ENCODE peak calls at places on chromosomes 7 and 10, in ten cellular contexts. One of them, this sample, is unnamed. For H3K4me1, the result is how much of the 10 kb centered on the place peaks cover.

GRCh38 chr7:123735539-123735938 is 13.3 kb downstream of the WASL start:
- DNase-seq in A549: no peak
- DNase-seq in tibial nerve: no peak
- DNase-seq in mammary epithelial cell: no peak
- DNase-seq in GM12878: no peak
- DNase-seq in GM23248: no peak
- DNase-seq in stomach: no peak
- DNase-seq in breast epithelium: no peak
- DNase-seq in CD8-positive, alpha-beta T cell: no peak
- DNase-seq in right lobe of liver: no peak
- DNase-seq in this sample: no peak

GRCh38 chr10:114996542-114996941 is 58.5 kb downstream of the TRUB1 start:
- DNase-seq in CD8-positive, alpha-beta T cell: no peak
- DNase-seq in A549: no peak
- DNase-seq in right lobe of liver: no peak
- DNase-seq in mammary epithelial cell: no peak
- DNase-seq in tibial nerve: no peak
- DNase-seq in GM23248: peak
- DNase-seq in stomach: no peak
- DNase-seq in GM12878: no peak
- DNase-seq in breast epithelium: no peak
- DNase-seq in this sample: no peak

GRCh38 chr7:106071356-106071998 is 40.6 kb downstream of the SYPL1 start:
- DNase-seq in A549: no peak
- DNase-seq in GM12878: peak
- DNase-seq in mammary epithelial cell: no peak
- DNase-seq in breast epithelium: peak
- DNase-seq in tibial nerve: no peak
- DNase-seq in right lobe of liver: no peak
- DNase-seq in CD8-positive, alpha-beta T cell: peak
- DNase-seq in stomach: peak
- DNase-seq in GM23248: no peak
- DNase-seq in this sample: peak

GRCh38 chr10:96017227-96017687 is 26.1 kb upstream of the CCNJ start:
- DNase-seq in breast epithelium: no peak
- DNase-seq in stomach: no peak
- DNase-seq in GM23248: peak
- DNase-seq in tibial nerve: peak
- DNase-seq in CD8-positive, alpha-beta T cell: no peak
- DNase-seq in GM12878: peak
- DNase-seq in mammary epithelial cell: peak
- DNase-seq in A549: peak
- DNase-seq in right lobe of liver: no peak
- DNase-seq in this sample: peak

GRCh38 chr7:5695037-5695708 is 86.3 kb downstream of the RNF216 start:
- DNase-seq in mammary epithelial cell: peak
- DNase-seq in GM12878: peak
- DNase-seq in A549: no peak
- DNase-seq in breast epithelium: peak
- DNase-seq in stomach: no peak
- DNase-seq in CD8-positive, alpha-beta T cell: peak
- DNase-seq in tibial nerve: no peak
- DNase-seq in right lobe of liver: no peak
- DNase-seq in GM23248: peak
- DNase-seq in this sample: no peak

GRCh38 chr7:107387573-107388219 is 82.2 kb upstream of the GPR22 start:
- DNase-seq in stomach: no peak
- DNase-seq in right lobe of liver: no peak
- DNase-seq in CD8-positive, alpha-beta T cell: no peak
- DNase-seq in breast epithelium: no peak
- DNase-seq in A549: no peak
- DNase-seq in mammary epithelial cell: no peak
- DNase-seq in GM12878: no peak
- DNase-seq in tibial nerve: no peak
- DNase-seq in GM23248: peak
- DNase-seq in this sample: no peak

GRCh38 chr7:77561354-77561753 is 24.3 kb downstream of the PTPN12 start:
- DNase-seq in tibial nerve: no peak
- DNase-seq in GM23248: no peak
- DNase-seq in A549: no peak
- DNase-seq in right lobe of liver: no peak
- DNase-seq in GM12878: peak
- DNase-seq in mammary epithelial cell: no peak
- DNase-seq in stomach: no peak
- DNase-seq in CD8-positive, alpha-beta T cell: no peak
- DNase-seq in breast epithelium: no peak
- DNase-seq in this sample: no peak

GRCh38 chr10:92291610-92291859 is 568 bp downstream of the MARCHF5 start:
- DNase-seq in A549: no peak
- DNase-seq in mammary epithelial cell: no peak
- DNase-seq in breast epithelium: no peak
- DNase-seq in right lobe of liver: no peak
- DNase-seq in GM23248: no peak
- DNase-seq in tibial nerve: peak
- DNase-seq in CD8-positive, alpha-beta T cell: no peak
- DNase-seq in GM12878: no peak
- DNase-seq in stomach: no peak
- DNase-seq in this sample: no peak

GRCh38 chr7:55555160-55555559 is 17.1 kb downstream of the VOPP1 start:
- DNase-seq in CD8-positive, alpha-beta T cell: no peak
- DNase-seq in tibial nerve: no peak
- DNase-seq in mammary epithelial cell: no peak
- DNase-seq in right lobe of liver: no peak
- DNase-seq in stomach: no peak
- DNase-seq in GM23248: no peak
- DNase-seq in breast epithelium: no peak
- DNase-seq in GM12878: no peak
- DNase-seq in A549: no peak
- DNase-seq in this sample: no peak

GRCh38 chr7:55557666-55558188 is 14.6 kb downstream of the VOPP1 start:
- DNase-seq in mammary epithelial cell: no peak
- DNase-seq in GM23248: no peak
- DNase-seq in A549: no peak
- DNase-seq in CD8-positive, alpha-beta T cell: peak
- DNase-seq in breast epithelium: no peak
- DNase-seq in right lobe of liver: no peak
- DNase-seq in GM12878: peak
- DNase-seq in stomach: no peak
- DNase-seq in tibial nerve: no peak
- DNase-seq in this sample: no peak

GRCh38 chr7:55554055-55554454 is 18.2 kb downstream of the VOPP1 start:
- DNase-seq in A549: no peak
- DNase-seq in GM12878: no peak
- DNase-seq in mammary epithelial cell: no peak
- DNase-seq in CD8-positive, alpha-beta T cell: no peak
- DNase-seq in stomach: no peak
- DNase-seq in right lobe of liver: no peak
- DNase-seq in breast epithelium: no peak
- DNase-seq in GM23248: no peak
- DNase-seq in tibial nerve: no peak
- DNase-seq in this sample: no peak

GRCh38 chr7:55556031-55556430 is 16.3 kb downstream of the VOPP1 start:
- DNase-seq in tibial nerve: no peak
- DNase-seq in right lobe of liver: no peak
- DNase-seq in CD8-positive, alpha-beta T cell: peak
- DNase-seq in GM23248: no peak
- DNase-seq in mammary epithelial cell: no peak
- DNase-seq in breast epithelium: no peak
- DNase-seq in GM12878: no peak
- DNase-seq in stomach: no peak
- DNase-seq in A549: no peak
- DNase-seq in this sample: no peak

DNA sequence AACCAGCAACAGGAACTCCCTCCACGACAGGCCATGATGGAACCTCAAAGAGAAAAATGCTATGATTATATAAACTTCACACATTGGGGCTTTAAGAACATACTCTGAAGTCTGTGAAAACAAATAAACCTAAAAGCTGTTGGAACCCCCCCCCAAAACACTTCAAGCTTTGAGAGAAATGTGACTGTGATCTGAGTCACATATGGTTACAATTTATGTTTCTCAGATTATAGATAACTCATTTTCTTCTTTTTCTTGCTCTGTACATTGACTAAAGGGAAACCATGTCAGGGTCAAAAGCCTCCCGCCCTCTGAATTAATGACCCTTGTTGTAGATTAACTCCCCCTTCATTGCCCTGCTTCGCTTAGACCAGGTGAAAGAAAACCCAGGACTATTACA is 15.8 kb downstream of the VOPP1 start:
- DNase-seq in tibial nerve: no peak
- DNase-seq in A549: no peak
- DNase-seq in right lobe of liver: no peak
- DNase-seq in GM23248: no peak
- DNase-seq in breast epithelium: no peak
- DNase-seq in mammary epithelial cell: no peak
- DNase-seq in stomach: no peak
- DNase-seq in CD8-positive, alpha-beta T cell: no peak
- DNase-seq in GM12878: no peak
- DNase-seq in this sample: no peak
- H3K4me1 ChIP-seq in tibial nerve: under half
- H3K4me1 ChIP-seq in A549: under half
- H3K4me1 ChIP-seq in right lobe of liver: under half
- H3K4me1 ChIP-seq in GM23248: under half
- H3K4me1 ChIP-seq in breast epithelium: under half
- H3K4me1 ChIP-seq in mammary epithelial cell: under half
- H3K4me1 ChIP-seq in stomach: under half
- H3K4me1 ChIP-seq in CD8-positive, alpha-beta T cell: under half
- H3K4me1 ChIP-seq in GM12878: half or more
- H3K4me1 ChIP-seq in this sample: under half

GRCh38 chr10:18437486-18437885 is 213.9 kb downstream of the NSUN6 start:
- DNase-seq in tibial nerve: no peak
- DNase-seq in CD8-positive, alpha-beta T cell: no peak
- DNase-seq in GM12878: no peak
- DNase-seq in mammary epithelial cell: no peak
- DNase-seq in GM23248: peak
- DNase-seq in A549: no peak
- DNase-seq in stomach: no peak
- DNase-seq in breast epithelium: no peak
- DNase-seq in right lobe of liver: no peak
- DNase-seq in this sample: peak
- H3K27ac ChIP-seq in tibial nerve: no peak
- H3K27ac ChIP-seq in CD8-positive, alpha-beta T cell: no peak
- H3K27ac ChIP-seq in GM12878: no peak
- H3K27ac ChIP-seq in mammary epithelial cell: no peak
- H3K27ac ChIP-seq in GM23248: no peak
- H3K27ac ChIP-seq in A549: no peak
- H3K27ac ChIP-seq in stomach: no peak
- H3K27ac ChIP-seq in breast epithelium: no peak
- H3K27ac ChIP-seq in right lobe of liver: no peak
- H3K27ac ChIP-seq in this sample: no peak

GRCh38 chr7:99120503-99120902 is 23.4 kb downstream of the SMURF1 start:
- DNase-seq in mammary epithelial cell: no peak
- DNase-seq in CD8-positive, alpha-beta T cell: no peak
- DNase-seq in right lobe of liver: no peak
- DNase-seq in tibial nerve: no peak
- DNase-seq in GM12878: no peak
- DNase-seq in stomach: no peak
- DNase-seq in A549: no peak
- DNase-seq in GM23248: peak
- DNase-seq in breast epithelium: no peak
- DNase-seq in this sample: no peak

GRCh38 chr7:99123571-99124033 is 20.3 kb downstream of the SMURF1 start:
- DNase-seq in stomach: no peak
- DNase-seq in GM23248: peak
- DNase-seq in right lobe of liver: no peak
- DNase-seq in A549: peak
- DNase-seq in GM12878: no peak
- DNase-seq in tibial nerve: no peak
- DNase-seq in breast epithelium: peak
- DNase-seq in mammary epithelial cell: peak
- DNase-seq in CD8-positive, alpha-beta T cell: no peak
- DNase-seq in this sample: no peak

GRCh38 chr7:99120916-99121315 is 23.0 kb downstream of the SMURF1 start:
- DNase-seq in GM12878: no peak
- DNase-seq in mammary epithelial cell: no peak
- DNase-seq in breast epithelium: no peak
- DNase-seq in stomach: no peak
- DNase-seq in GM23248: peak
- DNase-seq in A549: no peak
- DNase-seq in right lobe of liver: no peak
- DNase-seq in tibial nerve: no peak
- DNase-seq in CD8-positive, alpha-beta T cell: no peak
- DNase-seq in this sample: no peak

GRCh38 chr7:99122762-99123161 is 21.1 kb downstream of the SMURF1 start:
- DNase-seq in right lobe of liver: no peak
- DNase-seq in mammary epithelial cell: no peak
- DNase-seq in tibial nerve: no peak
- DNase-seq in breast epithelium: no peak
- DNase-seq in stomach: no peak
- DNase-seq in GM23248: no peak
- DNase-seq in CD8-positive, alpha-beta T cell: no peak
- DNase-seq in A549: no peak
- DNase-seq in GM12878: no peak
- DNase-seq in this sample: no peak

DNA sequence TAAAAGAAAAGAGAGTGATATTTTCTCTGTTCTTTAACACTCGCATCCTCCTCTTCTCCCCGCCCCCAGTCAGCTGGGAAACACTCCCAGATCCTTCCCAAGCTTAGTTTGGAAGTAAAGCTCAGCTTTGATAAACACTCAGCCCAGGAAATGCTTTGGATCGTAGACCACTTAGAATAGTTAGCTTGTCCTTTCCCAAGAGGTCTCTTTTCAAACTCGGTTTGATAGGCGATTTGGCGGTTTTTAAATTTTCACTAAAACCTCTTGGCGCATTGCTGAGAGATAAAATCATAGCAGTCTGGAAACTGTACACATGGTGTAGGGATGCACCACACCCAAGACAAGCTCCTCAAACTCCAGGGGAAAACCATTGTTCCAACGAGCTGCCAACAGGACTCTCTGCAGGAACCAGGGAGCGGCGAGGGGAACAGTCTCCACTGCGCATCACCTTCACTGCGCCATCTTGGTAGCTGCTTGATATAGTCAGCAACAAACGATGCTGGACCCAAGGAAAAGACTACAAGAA is 22.3 kb downstream of the SMURF1 start:
- DNase-seq in A549: no peak
- DNase-seq in breast epithelium: no peak
- DNase-seq in GM12878: no peak
- DNase-seq in tibial nerve: no peak
- DNase-seq in mammary epithelial cell: no peak
- DNase-seq in CD8-positive, alpha-beta T cell: no peak
- DNase-seq in right lobe of liver: no peak
- DNase-seq in stomach: no peak
- DNase-seq in GM23248: peak
- DNase-seq in this sample: no peak
- H3K4me1 ChIP-seq in A549: under half
- H3K4me1 ChIP-seq in breast epithelium: under half
- H3K4me1 ChIP-seq in GM12878: under half
- H3K4me1 ChIP-seq in tibial nerve: under half
- H3K4me1 ChIP-seq in mammary epithelial cell: under half
- H3K4me1 ChIP-seq in CD8-positive, alpha-beta T cell: under half
- H3K4me1 ChIP-seq in right lobe of liver: under half
- H3K4me1 ChIP-seq in stomach: half or more
- H3K4me1 ChIP-seq in GM23248: half or more
- H3K4me1 ChIP-seq in this sample: under half

DNA sequence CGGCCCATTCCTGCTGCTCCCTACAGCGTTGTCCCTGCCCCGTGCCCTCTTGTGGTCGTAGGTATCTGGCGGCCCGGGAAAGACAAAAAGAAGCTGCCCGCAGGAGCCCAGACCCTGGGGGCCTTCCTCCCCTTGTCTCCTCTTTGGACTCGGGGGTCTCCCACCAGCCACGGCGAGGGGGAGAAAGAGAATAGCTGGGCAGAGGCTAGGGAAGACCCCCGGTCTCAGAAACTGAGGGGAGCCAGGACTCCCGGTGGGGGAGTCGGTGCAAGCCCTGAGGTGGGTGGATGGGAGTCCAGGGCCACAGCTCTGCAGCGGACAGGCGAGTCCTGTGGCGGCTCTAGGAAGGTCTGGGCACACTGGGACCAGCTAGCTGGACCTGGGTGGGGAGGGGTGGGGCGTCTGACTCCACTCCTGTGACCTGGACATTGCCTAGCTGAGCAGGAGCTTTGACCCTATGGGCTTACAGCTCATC is 1.3 kb upstream of the SH2D4B start:
- DNase-seq in stomach: no peak
- DNase-seq in A549: no peak
- DNase-seq in GM12878: no peak
- DNase-seq in mammary epithelial cell: no peak
- DNase-seq in CD8-positive, alpha-beta T cell: no peak
- DNase-seq in tibial nerve: no peak
- DNase-seq in GM23248: no peak
- DNase-seq in right lobe of liver: no peak
- DNase-seq in breast epithelium: no peak
- DNase-seq in this sample: no peak
- H3K27ac ChIP-seq in stomach: peak
- H3K27ac ChIP-seq in A549: peak
- H3K27ac ChIP-seq in GM12878: peak
- H3K27ac ChIP-seq in mammary epithelial cell: no peak
- H3K27ac ChIP-seq in CD8-positive, alpha-beta T cell: peak
- H3K27ac ChIP-seq in tibial nerve: peak
- H3K27ac ChIP-seq in GM23248: no peak
- H3K27ac ChIP-seq in right lobe of liver: peak
- H3K27ac ChIP-seq in breast epithelium: peak
- H3K27ac ChIP-seq in this sample: peak

This sample was measured in foreskin keratinocyte.